ENCODE peak calls at places on chromosomes 4 and X, in ten cellular contexts. I, D, U, R, J, H, K, F, A and W are unnamed samples.

GRCh38 chr4:73599182-73599581 is 21.1 kb downstream of the RASSF6 start:
- DNase-seq in I (no peak), D (peak), U (peak), R (no peak), J (peak), H (no peak), K (no peak), F (peak), A (no peak), W (peak)

GRCh38 chr4:84159767-84160166 is 339.3 kb downstream of the NKX6-1 start:
- DNase-seq in I (no peak), D (no peak), U (no peak), R (no peak), J (peak), H (no peak), K (peak), F (peak), A (no peak), W (peak)

GRCh38 chr4:7134737-7135388 is 57.5 kb upstream of the SORCS2 start:
- DNase-seq in I (peak), D (peak), U (peak), R (peak), J (peak), H (no peak), K (no peak), F (no peak), A (no peak), W (no peak)

GRCh38 chr4:1836650-1837049 is 19.3 kb downstream of the LETM1 start:
- DNase-seq in I (no peak), D (no peak), U (no peak), R (no peak), J (no peak), H (no peak), K (no peak), F (no peak), A (no peak), W (no peak)

GRCh38 chr4:53019485-53020382 is 157.6 kb downstream of the RASL11B start:
- DNase-seq in I (no peak), D (peak), U (peak), R (peak), J (no peak), H (no peak), K (no peak), F (no peak), A (no peak), W (no peak)

GRCh38 chrX:44035576-44035975 is 62.4 kb upstream of the NDP start:
- DNase-seq in I (no peak), D (peak), U (peak), R (no peak), J (no peak), H (no peak), K (no peak), F (no peak), A (no peak), W (no peak)

GRCh38 chrX:18389968-18390367 is 35.4 kb upstream of the CDKL5 start:
- DNase-seq in I (no peak), D (no peak), U (no peak), R (no peak), J (no peak), H (no peak), K (no peak), F (no peak), A (no peak), W (no peak)

GRCh38 chr4:153497091-153497531 is 31.0 kb downstream of the TMEM131L start:
- DNase-seq in I (no peak), D (peak), U (peak), R (no peak), J (no peak), H (no peak), K (no peak), F (no peak), A (no peak), W (no peak)

GRCh38 chr4:8911311-8912088 is 39.9 kb upstream of the HMX1 start:
- DNase-seq in I (no peak), D (no peak), U (no peak), R (no peak), J (no peak), H (no peak), K (no peak), F (no peak), A (no peak), W (peak)

GRCh38 chrX:132488819-132489255 is at the start of gene MBNL3:
- DNase-seq in I (peak), D (peak), U (peak), R (no peak), J (peak), H (no peak), K (no peak), F (peak), A (no peak), W (peak)

GRCh38 chr4:7331682-7332000 is 103.1 kb downstream of the PSAPL1 start:
- DNase-seq in I (no peak), D (no peak), U (no peak), R (no peak), J (no peak), H (no peak), K (no peak), F (no peak), A (no peak), W (no peak)

GRCh38 chr4:182143822-182144620 is 99.2 kb upstream of the TENM3 start:
- DNase-seq in I (no peak), D (peak), U (peak), R (no peak), J (no peak), H (no peak), K (peak), F (peak), A (no peak), W (peak)

GRCh38 chr4:4995103-4995761 is 24.0 kb downstream of the CYTL1 start:
- DNase-seq in I (peak), D (peak), U (peak), R (no peak), J (peak), H (no peak), K (peak), F (peak), A (no peak), W (peak)

GRCh38 chr4:133694416-133694815 is 507.2 kb downstream of the PABPC4L start:
- DNase-seq in I (no peak), D (no peak), U (peak), R (no peak), J (no peak), H (no peak), K (no peak), F (no peak), A (no peak), W (no peak)

GRCh38 chrX:13520441-13520840 is 49.0 kb upstream of the EGFL6 start:
- DNase-seq in I (no peak), D (no peak), U (no peak), R (no peak), J (no peak), H (no peak), K (no peak), F (no peak), A (no peak), W (no peak)

GRCh38 chrX:14032383-14032782 is 2.7 kb upstream of the GEMIN8 start:
- DNase-seq in I (peak), D (peak), U (peak), R (no peak), J (no peak), H (no peak), K (peak), F (peak), A (no peak), W (no peak)

GRCh38 chr4:72679666-72680065 is 110.6 kb upstream of the ADAMTS3 start:
- DNase-seq in I (no peak), D (no peak), U (no peak), R (no peak), J (no peak), H (no peak), K (no peak), F (peak), A (no peak), W (peak)

GRCh38 chrX:12771445-12772069 is 19.7 kb upstream of the PRPS2 start:
- DNase-seq in I (peak), D (peak), U (peak), R (no peak), J (peak), H (peak), K (peak), F (peak), A (no peak), W (peak)

GRCh38 chr4:173509031-173510001 is 20.7 kb downstream of the HAND2 start:
- DNase-seq in I (peak), D (peak), U (peak), R (no peak), J (no peak), H (no peak), K (peak), F (no peak), A (no peak), W (no peak)

GRCh38 chrX:17032351-17032750 is 85.9 kb downstream of the REPS2 start:
- DNase-seq in I (no peak), D (peak), U (peak), R (no peak), J (no peak), H (no peak), K (no peak), F (no peak), A (peak), W (no peak)

GRCh38 chrX:54808109-54808604 is 612 bp downstream of the MAGED2 start:
- DNase-seq in I (peak), D (no peak), U (no peak), R (no peak), J (peak), H (no peak), K (peak), F (peak), A (no peak), W (peak)

GRCh38 chrX:105608745-105609144 is 213.6 kb upstream of the NRK start:
- DNase-seq in I (peak), D (no peak), U (peak), R (no peak), J (no peak), H (no peak), K (no peak), F (no peak), A (no peak), W (no peak)

GRCh38 chr4:111847256-111848108 is 297.8 kb upstream of the FAM241A start:
- DNase-seq in I (no peak), D (peak), U (no peak), R (no peak), J (no peak), H (no peak), K (no peak), F (no peak), A (no peak), W (no peak)

GRCh38 chrX:39577976-39578962 is 519.5 kb downstream of the BCOR start:
- DNase-seq in I (peak), D (peak), U (peak), R (no peak), J (peak), H (peak), K (no peak), F (no peak), A (no peak), W (no peak)

GRCh38 chr4:8289151-8289750 is 19.7 kb downstream of the HTRA3 start:
- DNase-seq in I (no peak), D (no peak), U (no peak), R (no peak), J (peak), H (no peak), K (no peak), F (no peak), A (no peak), W (no peak)

GRCh38 chrX:145393702-145394235 is 146.5 kb downstream of the SPANXN1 start:
- DNase-seq in I (no peak), D (no peak), U (no peak), R (no peak), J (no peak), H (no peak), K (no peak), F (no peak), A (no peak), W (peak)
- TF ChIP-seq CTCF in I (no peak), D (peak), U (no peak), R (no peak), J (no peak), H (peak), K (peak), F (no peak), A (no peak), W (peak)

DNA sequence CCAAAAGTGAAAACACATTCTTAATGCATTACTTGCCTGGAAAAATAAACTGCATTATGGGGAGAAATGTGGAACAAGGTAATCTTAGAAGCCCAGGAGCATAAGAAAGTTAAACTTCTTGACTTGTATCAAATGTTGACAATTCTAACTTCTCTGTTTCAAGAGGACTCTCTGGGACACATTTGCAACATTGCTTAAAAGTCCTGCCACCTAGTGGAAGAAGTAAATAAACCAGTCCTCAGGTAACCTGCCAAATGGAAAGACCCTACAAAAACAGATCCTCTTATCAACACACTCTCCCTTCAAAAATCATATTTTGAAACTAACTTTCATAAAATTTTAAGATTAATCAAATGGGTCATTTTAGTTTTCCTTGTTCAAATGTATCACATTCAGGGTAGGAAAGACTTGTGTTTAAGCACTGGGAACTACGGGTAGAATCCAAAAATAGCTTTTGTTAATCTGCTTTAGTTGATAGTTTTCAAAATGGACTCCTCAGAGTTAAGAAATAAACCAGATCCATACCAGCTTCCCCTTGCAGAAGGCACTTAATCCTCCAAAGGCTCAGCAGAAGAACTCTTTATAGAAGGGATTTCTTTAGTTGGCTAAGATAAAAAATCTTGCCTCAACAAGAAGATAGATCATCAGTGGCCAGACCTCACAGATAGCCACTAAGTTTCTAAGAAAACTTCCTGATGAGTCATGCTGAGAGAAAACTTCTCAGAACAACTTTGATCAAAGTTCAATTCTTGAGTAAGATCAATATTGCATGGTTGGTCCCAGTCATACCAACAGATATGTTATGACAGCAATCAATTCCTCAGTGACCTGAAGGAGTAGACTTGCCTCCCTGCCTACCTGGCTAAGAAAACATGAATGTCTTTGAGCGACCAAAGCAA is 141.7 kb downstream of the HHIP start:
- DNase-seq in I (no peak), D (peak), U (peak), R (no peak), J (no peak), H (no peak), K (no peak), F (no peak), A (no peak), W (no peak)
- TF ChIP-seq CTCF in I (peak), D (peak), U (peak), R (peak), J (no peak), H (peak), K (peak), F (peak), A (no peak), W (peak)

GRCh38 chr4:109955146-109955545 is 42.5 kb downstream of the EGF start:
- DNase-seq in I (no peak), D (no peak), U (no peak), R (no peak), J (no peak), H (no peak), K (no peak), F (no peak), A (no peak), W (no peak)
- TF ChIP-seq CTCF in I (no peak), D (no peak), U (no peak), R (no peak), J (no peak), H (no peak), K (no peak), F (no peak), A (no peak), W (no peak)

GRCh38 chr4:28006021-28006420 is 1145.4 kb downstream of the STIM2 start:
- DNase-seq in I (no peak), D (no peak), U (no peak), R (no peak), J (no peak), H (no peak), K (no peak), F (no peak), A (no peak), W (no peak)

GRCh38 chr4:28007693-28008092 is 1147.1 kb downstream of the STIM2 start:
- DNase-seq in I (no peak), D (no peak), U (no peak), R (no peak), J (no peak), H (no peak), K (no peak), F (no peak), A (no peak), W (no peak)

DNA sequence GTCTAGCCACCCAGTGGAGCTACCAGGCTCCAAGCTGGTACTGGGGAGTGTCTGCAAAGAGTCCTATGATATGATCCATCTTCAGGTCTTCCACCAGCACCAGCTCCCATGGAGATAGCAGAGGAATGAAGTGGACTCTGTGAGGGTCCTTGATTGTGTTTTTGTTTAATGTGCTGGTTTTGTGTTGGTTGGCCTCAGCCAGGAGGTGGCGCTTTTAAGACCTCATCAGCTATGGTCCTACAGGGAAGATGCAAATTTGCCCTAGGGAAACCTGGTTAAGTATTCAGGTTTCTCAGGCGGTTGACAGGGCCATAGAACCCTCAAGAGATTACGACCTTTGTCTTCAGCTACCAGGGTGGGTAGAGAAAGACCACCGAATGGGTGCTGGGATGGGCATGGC is 1141.1 kb downstream of the STIM2 start:
- DNase-seq in I (no peak), D (no peak), U (no peak), R (no peak), J (no peak), H (no peak), K (no peak), F (peak), A (no peak), W (no peak)
- TF ChIP-seq CTCF in I (no peak), D (no peak), U (peak), R (no peak), J (no peak), H (no peak), K (no peak), F (peak), A (no peak), W (peak)

GRCh38 chrX:49197543-49198087 is 2.4 kb downstream of the SYP start:
- DNase-seq in I (no peak), D (no peak), U (no peak), R (no peak), J (no peak), H (no peak), K (no peak), F (no peak), A (no peak), W (no peak)
- TF ChIP-seq CTCF in I (no peak), D (no peak), U (no peak), R (no peak), J (no peak), H (no peak), K (no peak), F (no peak), A (no peak), W (no peak)

DNA sequence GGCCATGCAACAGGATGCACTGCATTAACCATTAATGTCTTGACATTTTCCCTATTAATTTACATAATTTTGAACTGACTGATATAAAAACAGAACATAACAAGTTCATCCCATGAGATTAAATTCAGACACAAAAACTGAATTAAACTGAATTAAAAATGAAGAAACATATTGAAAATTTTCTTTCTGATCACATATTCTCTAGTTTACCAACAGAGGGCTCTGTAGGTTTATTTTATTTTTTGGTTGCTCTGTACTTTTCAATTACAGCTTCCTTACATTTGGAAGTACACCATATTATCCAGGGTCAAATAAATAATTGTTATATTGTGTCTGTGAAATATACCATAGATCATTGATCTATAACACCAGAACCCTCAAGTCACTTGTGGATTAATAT is 27.3 kb upstream of the CT83 start:
- DNase-seq in I (no peak), D (peak), U (peak), R (no peak), J (no peak), H (no peak), K (no peak), F (no peak), A (no peak), W (no peak)
- TF ChIP-seq CTCF in I (no peak), D (peak), U (peak), R (no peak), J (no peak), H (no peak), K (peak), F (no peak), A (no peak), W (peak)

DNA sequence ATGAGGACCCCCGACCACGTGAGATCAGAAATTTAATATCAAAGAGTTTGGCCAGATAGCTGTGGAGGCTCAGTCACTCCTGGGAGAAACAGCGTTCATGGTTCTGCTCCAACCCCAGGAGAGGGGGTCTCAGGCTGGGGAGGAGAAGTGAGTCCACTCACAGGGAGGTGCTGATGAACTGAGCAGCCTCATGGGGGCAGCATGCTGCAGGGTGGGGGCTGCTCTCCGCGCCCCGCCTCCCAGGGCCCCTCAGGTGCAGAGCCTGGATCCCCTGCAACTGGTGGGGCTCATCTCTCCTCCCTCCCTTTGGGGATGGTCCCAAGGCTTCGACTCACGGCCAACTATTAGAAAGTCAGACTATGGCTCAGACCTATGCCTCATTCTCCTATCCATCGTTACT is 26.6 kb upstream of the C4orf50 start:
- DNase-seq in I (no peak), D (no peak), U (no peak), R (no peak), J (no peak), H (no peak), K (no peak), F (peak), A (no peak), W (peak)
- TF ChIP-seq CTCF in I (no peak), D (no peak), U (no peak), R (no peak), J (no peak), H (no peak), K (no peak), F (peak), A (no peak), W (peak)

GRCh38 chrX:53481093-53481492 is 46.9 kb upstream of the HSD17B10 start:
- DNase-seq in I (no peak), D (no peak), U (no peak), R (no peak), J (peak), H (no peak), K (no peak), F (peak), A (no peak), W (peak)
- TF ChIP-seq CTCF in I (no peak), D (peak), U (peak), R (peak), J (no peak), H (peak), K (peak), F (no peak), A (no peak), W (peak)

DNA sequence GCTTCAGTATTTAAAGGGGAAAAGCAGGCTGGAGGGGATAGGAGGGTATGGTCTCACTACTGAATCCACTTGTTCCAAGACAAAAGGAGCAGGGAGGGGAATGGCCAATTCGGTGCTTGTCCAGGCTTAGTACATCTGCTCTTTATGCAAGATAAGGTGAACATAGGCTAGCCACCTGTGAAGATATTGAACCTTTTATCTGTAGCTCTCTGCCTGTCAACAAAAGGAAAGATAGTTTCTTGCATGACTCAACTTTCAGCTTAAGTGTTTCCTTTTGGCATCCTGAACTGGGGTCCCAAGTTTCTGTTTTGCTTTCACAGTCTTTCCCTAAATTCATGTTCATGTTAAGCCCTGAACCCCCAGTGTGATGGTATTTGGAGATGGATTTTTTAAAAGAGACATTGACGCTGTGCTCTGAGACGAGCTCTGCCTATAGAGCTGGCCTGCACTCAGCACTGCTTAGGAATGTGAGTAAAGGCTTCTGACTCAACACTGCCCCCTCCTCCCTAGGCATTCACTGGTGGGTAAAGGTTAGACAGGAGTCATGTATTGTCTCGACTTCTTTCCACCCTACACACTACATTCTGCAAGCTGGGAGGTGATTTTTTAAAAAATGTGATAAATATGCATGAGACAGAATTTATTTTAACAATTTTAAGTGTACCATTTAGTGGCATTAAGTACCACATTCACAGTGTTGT is 28.2 kb downstream of the FAM149A start:
- DNase-seq in I (no peak), D (peak), U (peak), R (no peak), J (no peak), H (no peak), K (peak), F (peak), A (no peak), W (peak)
- TF ChIP-seq CTCF in I (no peak), D (no peak), U (no peak), R (no peak), J (no peak), H (no peak), K (peak), F (no peak), A (no peak), W (peak)